ENCODE peak calls at places on chromosomes 2 and 18, in seven cellular contexts. B, Z, C, U, V, J and N are unnamed samples.

GRCh38 chr2:152462591-152463178 is 127.7 kb downstream of the FMNL2 start:
- DNase-seq in B (no peak), Z (peak), C (no peak), U (no peak), V (peak), J (no peak), N (no peak)

GRCh38 chr2:49616800-49617199 is 462.5 kb upstream of the FSHR start:
- DNase-seq in B (no peak), Z (no peak), C (no peak), U (no peak), V (peak), J (no peak), N (no peak)

GRCh38 chr2:96438589-96438988 is 66.6 kb downstream of the NEURL3 start:
- DNase-seq in B (no peak), Z (no peak), C (no peak), U (no peak), V (no peak), J (no peak), N (no peak)

GRCh38 chr2:62596061-62596658 is 90.2 kb upstream of the TMEM17 start:
- DNase-seq in B (no peak), Z (no peak), C (peak), U (no peak), V (no peak), J (no peak), N (no peak)

GRCh38 chr2:228378233-228378632 is 196.7 kb upstream of the SPHKAP start:
- DNase-seq in B (no peak), Z (no peak), C (no peak), U (no peak), V (no peak), J (no peak), N (no peak)

GRCh38 chr2:18399601-18400000 is 160.9 kb downstream of the RDH14 start:
- DNase-seq in B (no peak), Z (no peak), C (peak), U (no peak), V (no peak), J (no peak), N (no peak)

GRCh38 chr2:197868136-197868535 is 63.7 kb downstream of the PLCL1 start:
- DNase-seq in B (no peak), Z (no peak), C (no peak), U (no peak), V (no peak), J (no peak), N (no peak)

GRCh38 chr18:67367540-67367939 is 149.0 kb downstream of the DSEL start:
- DNase-seq in B (no peak), Z (no peak), C (peak), U (no peak), V (no peak), J (no peak), N (no peak)

GRCh38 chr18:47997338-47997780 is 66.9 kb upstream of the SMAD2 start:
- DNase-seq in B (no peak), Z (peak), C (no peak), U (peak), V (no peak), J (no peak), N (no peak)

GRCh38 chr2:237874585-237875161 is 15.2 kb downstream of the RAMP1 start:
- DNase-seq in B (peak), Z (no peak), C (peak), U (no peak), V (no peak), J (no peak), N (no peak)

GRCh38 chr2:144358979-144359541 is 160.9 kb downstream of the ZEB2 start:
- DNase-seq in B (no peak), Z (no peak), C (peak), U (peak), V (no peak), J (peak), N (no peak)

GRCh38 chr2:70125498-70125898 is 38.2 kb downstream of the PCBP1 start:
- DNase-seq in B (no peak), Z (no peak), C (no peak), U (no peak), V (no peak), J (no peak), N (no peak)

GRCh38 chr2:67446504-67446911 is 49.4 kb downstream of the ETAA1 start:
- DNase-seq in B (no peak), Z (no peak), C (peak), U (no peak), V (no peak), J (no peak), N (no peak)

GRCh38 chr2:92072461-92073035 is 2798.7 kb upstream of the TEKT4 start:
- DNase-seq in B (no peak), Z (no peak), C (no peak), U (peak), V (no peak), J (no peak), N (no peak)

GRCh38 chr2:238308177-238308576 is 12.1 kb upstream of the TRAF3IP1 start:
- DNase-seq in B (no peak), Z (no peak), C (no peak), U (peak), V (no peak), J (no peak), N (no peak)

GRCh38 chr2:16303761-16304160 is 361.9 kb downstream of the CYRIA start:
- DNase-seq in B (no peak), Z (peak), C (no peak), U (no peak), V (no peak), J (no peak), N (no peak)

GRCh38 chr2:187434342-187434785 is 13.7 kb downstream of the CALCRL start:
- DNase-seq in B (no peak), Z (no peak), C (peak), U (no peak), V (no peak), J (no peak), N (no peak)

GRCh38 chr18:22637787-22638186 is 220.1 kb upstream of the CTAGE1 start:
- DNase-seq in B (peak), Z (no peak), C (peak), U (no peak), V (peak), J (no peak), N (peak)

GRCh38 chr2:30264236-30264635 is 32.9 kb downstream of the LBH start:
- DNase-seq in B (no peak), Z (no peak), C (no peak), U (no peak), V (no peak), J (no peak), N (no peak)

GRCh38 chr2:150486539-150487484 is 655 bp downstream of the RND3 start:
- DNase-seq in B (no peak), Z (peak), C (peak), U (no peak), V (no peak), J (no peak), N (no peak)

GRCh38 chr18:72543362-72544055 is 633 bp downstream of the CBLN2 start:
- DNase-seq in B (no peak), Z (peak), C (no peak), U (no peak), V (no peak), J (no peak), N (no peak)

GRCh38 chr2:218290316-218291261 is 1.7 kb downstream of the TMBIM1 start:
- DNase-seq in B (no peak), Z (no peak), C (no peak), U (no peak), V (no peak), J (peak), N (no peak)

GRCh38 chr2:28424799-28425492 is 32.3 kb downstream of the FOSL2 start:
- DNase-seq in B (no peak), Z (no peak), C (no peak), U (no peak), V (no peak), J (no peak), N (no peak)

GRCh38 chr18:48928787-48929186 is 22.0 kb downstream of the SMAD7 start:
- DNase-seq in B (no peak), Z (no peak), C (peak), U (no peak), V (peak), J (peak), N (no peak)

GRCh38 chr18:24027156-24027555 is 12.6 kb downstream of the TTC39C start:
- DNase-seq in B (no peak), Z (no peak), C (peak), U (no peak), V (no peak), J (no peak), N (no peak)

GRCh38 chr2:23595601-23596251 is 210.7 kb downstream of the KLHL29 start:
- DNase-seq in B (no peak), Z (no peak), C (peak), U (no peak), V (peak), J (no peak), N (no peak)

GRCh38 chr2:120625865-120626560 is 109.7 kb upstream of the GLI2 start:
- DNase-seq in B (no peak), Z (no peak), C (no peak), U (no peak), V (peak), J (no peak), N (no peak)

DNA sequence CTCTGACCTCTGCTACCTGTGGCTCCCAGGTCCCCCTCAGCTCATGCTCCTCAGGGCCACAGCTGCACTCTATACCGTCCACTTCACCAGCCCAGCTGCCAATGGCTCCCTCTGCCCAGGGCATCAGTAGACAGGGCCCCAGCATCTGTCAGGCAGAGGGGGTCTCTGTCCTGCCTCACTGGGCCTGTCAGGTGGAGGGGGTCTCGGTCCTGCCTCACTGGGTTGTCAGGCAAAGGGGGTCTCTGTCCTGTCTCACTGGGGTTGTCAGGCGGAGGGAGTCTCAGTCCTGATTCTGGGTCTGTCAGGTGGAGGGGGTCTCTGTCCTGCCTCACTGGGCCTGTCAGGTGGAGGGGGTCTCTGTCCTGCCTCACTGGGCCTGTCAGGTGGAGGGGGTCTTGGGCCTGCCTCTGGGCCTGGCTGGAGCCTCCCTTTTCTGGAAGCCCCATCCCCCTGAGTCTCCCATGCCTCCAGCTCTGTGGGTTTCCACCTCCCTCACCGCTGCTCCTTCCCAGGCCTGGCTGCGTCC is 19.9 kb downstream of the SNORC start:
- DNase-seq in B (no peak), Z (peak), C (no peak), U (no peak), V (no peak), J (no peak), N (no peak)
- TF ChIP-seq CEBPB in B (no peak), Z (no peak), C (no peak), U (no peak), V (no peak), J (no peak), N (no peak)

DNA sequence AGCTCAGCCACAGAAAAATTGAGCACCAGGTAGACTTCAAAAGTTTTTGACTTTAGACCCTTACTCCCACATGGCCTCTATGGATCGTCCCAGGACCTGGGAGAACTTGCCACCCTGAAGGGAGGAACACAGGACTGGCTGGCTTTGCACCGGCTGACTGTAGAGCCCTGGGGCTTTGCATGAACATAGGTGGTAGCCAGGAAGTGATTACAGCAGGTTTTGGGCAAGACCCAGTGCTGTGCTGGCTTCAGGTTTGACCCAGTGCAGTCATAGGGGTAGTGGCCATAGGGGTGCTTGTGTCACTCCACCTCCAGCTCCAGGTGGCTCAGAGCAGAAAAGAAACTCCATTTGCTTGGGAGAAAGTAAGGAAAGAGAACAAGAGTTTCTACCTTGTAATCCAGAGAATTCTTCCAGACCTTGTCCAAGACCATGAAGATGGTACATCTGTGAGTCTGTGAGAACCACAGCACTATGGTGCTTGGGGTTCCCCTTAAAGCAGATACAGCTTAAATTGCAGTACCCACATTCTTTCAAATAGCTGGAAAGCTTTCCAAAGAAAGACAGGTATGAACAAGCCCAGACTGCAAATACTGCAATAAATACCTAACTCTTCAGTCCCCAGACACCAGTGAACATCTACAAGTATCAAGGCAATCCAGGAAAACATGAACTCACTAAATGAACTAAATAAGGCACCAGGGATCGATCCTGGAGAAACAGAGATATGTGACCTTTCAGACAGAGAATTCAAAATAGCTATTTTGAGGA is 13.0 kb upstream of the SESTD1 start:
- DNase-seq in B (no peak), Z (no peak), C (no peak), U (no peak), V (no peak), J (no peak), N (no peak)
- H3K27ac ChIP-seq in B (no peak), Z (no peak), C (no peak), U (no peak), V (no peak), J (no peak), N (no peak)

DNA sequence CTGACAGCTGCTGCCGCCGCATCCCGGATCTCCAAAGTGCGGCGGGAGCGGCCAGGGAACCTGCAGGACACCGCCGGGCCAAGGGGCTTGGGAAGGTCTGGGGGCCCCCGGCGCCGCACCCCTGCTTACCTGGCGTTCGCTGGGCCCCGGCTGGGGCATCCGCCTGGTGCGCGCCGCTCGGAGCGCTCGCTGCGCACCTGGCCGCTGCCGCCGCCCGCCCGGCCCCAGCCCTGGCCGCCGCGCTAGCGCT is 321 bp downstream of the ATP8B1 start:
- DNase-seq in B (no peak), Z (no peak), C (no peak), U (no peak), V (no peak), J (no peak), N (no peak)
- TF ChIP-seq CEBPB in B (no peak), Z (no peak), C (no peak), U (no peak), V (no peak), J (no peak), N (no peak)

GRCh38 chr2:229899604-229900003 is 22.2 kb downstream of the TRIP12 start:
- DNase-seq in B (no peak), Z (no peak), C (no peak), U (no peak), V (no peak), J (no peak), N (no peak)

GRCh38 chr2:229896857-229897256 is 25.0 kb downstream of the TRIP12 start:
- DNase-seq in B (no peak), Z (no peak), C (no peak), U (no peak), V (no peak), J (no peak), N (no peak)

GRCh38 chr2:229905601-229906000 is 16.2 kb downstream of the TRIP12 start:
- DNase-seq in B (no peak), Z (no peak), C (no peak), U (no peak), V (no peak), J (no peak), N (no peak)

GRCh38 chr2:229900012-229900411 is 21.8 kb downstream of the TRIP12 start:
- DNase-seq in B (no peak), Z (no peak), C (no peak), U (no peak), V (peak), J (no peak), N (no peak)

DNA sequence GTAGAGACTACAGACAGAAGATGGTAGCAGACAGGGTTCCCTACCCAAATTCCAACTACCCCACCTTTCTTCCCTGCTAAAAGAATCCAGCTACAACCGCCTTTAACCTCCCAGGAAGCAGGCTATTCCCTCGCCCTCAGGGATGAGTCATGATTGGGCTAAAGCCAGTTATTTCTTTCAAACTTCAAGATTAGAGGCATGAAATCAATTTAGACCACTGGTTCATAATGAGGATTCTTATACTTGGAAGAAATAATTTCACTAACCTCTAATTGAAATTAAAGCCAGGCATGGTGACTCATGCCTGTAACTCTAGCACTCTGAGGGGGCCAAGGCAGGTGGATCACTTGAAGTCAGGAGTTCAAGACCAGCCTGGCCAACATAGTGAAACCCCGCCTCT is 20.0 kb downstream of the TRIP12 start:
- DNase-seq in B (peak), Z (no peak), C (peak), U (peak), V (no peak), J (no peak), N (peak)
- H3K27ac ChIP-seq in B (peak), Z (no peak), C (no peak), U (no peak), V (no peak), J (no peak), N (peak)

DNA sequence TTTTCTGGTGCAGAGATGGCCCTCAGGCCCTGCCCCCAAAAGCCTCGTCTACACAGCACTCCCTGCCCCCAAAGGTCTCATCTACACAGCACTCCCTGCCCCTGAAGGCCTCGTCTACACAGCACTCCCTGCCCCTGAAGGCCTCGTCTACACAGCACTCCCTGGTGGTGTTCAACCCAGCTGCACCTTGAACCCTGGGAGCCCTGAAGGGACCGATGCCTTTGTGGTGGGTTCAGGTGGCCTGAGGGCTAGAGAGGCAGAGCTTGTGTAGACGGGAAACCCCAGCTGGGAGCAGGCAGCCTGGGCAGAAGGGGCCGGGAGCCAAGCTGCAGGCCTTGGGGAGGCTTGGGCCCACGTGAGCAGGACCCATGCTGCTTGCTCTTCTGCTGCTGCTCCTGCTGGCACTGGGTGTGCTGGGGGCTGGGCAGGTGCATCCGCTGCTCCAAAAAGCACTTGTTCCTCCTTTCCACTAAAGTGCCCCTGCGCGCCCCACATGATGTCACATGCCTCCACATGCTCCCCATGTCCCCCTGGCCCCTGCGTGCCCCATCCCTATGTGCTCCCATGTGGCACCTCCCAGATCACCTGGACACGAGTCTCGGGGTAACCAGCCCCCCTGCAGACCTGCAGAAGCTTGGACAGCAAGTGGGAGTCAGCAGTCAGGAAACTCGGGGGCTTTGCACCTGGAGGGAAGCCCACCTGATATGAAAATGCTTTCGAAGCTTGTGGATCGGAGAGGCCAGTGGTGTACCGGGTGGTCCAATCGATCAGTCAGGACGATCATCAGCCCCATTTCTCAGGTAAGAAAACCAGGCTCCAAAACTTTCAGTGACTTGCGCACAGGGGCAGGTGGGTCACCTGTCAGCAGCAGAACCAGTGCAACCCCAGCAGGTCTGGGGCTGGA is 94.9 kb upstream of the CTDP1 start:
- DNase-seq in B (no peak), Z (no peak), C (no peak), U (no peak), V (no peak), J (no peak), N (no peak)
- TF ChIP-seq CEBPB in B (no peak), Z (no peak), C (no peak), U (no peak), V (no peak), J (no peak), N (no peak)

DNA sequence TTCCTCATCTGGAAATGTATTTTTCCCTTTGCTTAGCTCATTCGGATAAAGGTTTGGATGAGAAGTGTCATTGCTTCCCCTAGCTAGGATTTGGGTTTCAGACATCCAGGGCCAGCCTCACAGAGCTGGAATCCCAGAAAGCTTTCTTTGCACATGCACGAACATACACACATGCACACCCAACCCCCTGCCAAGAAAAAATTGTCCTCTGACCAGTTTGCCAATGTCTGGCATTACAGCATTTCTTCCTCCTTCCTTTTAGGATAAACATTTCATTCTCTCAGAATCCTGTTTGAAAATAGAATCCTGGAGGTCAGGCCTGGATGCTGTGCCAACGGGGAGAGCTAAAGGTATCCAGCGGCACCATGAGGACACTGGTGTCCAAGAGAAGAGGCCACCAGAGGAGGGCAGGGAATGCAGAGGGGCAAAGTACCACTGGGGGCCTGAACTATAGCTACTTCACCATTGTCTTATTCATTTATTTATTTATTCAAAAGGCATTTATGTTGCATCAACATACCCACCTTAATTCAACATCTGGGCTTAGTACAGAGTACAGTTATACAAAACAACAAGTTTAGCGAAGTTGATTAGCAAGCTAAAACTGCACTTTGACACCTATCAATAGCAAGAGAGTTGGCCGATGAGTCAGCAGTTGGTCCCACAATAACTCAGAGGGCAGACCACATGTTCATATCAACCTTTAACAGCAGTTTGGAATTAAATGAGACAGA is 97.9 kb upstream of the ATL2 start:
- DNase-seq in B (no peak), Z (no peak), C (no peak), U (peak), V (peak), J (no peak), N (no peak)
- H3K27ac ChIP-seq in B (no peak), Z (no peak), C (no peak), U (peak), V (no peak), J (no peak), N (no peak)

GRCh38 chr2:25050128-25050527 is 8.3 kb downstream of the EFR3B start:
- DNase-seq in B (no peak), Z (no peak), C (no peak), U (no peak), V (no peak), J (peak), N (no peak)
- TF ChIP-seq CEBPB in B (no peak), Z (no peak), C (no peak), U (no peak), V (no peak), J (no peak), N (no peak)

GRCh38 chr18:3607309-3608098 is 157.5 kb downstream of the TGIF1 start:
- DNase-seq in B (no peak), Z (no peak), C (no peak), U (no peak), V (no peak), J (no peak), N (no peak)
- H3K27ac ChIP-seq in B (peak), Z (no peak), C (peak), U (peak), V (no peak), J (no peak), N (peak)

GRCh38 chr2:95158891-95159619 is 593 bp downstream of the ZNF514 start:
- DNase-seq in B (peak), Z (peak), C (peak), U (peak), V (peak), J (no peak), N (no peak)
- TF ChIP-seq CEBPB in B (no peak), Z (no peak), C (no peak), U (no peak), V (no peak), J (no peak), N (no peak)